ENCODE peak calls at places on chromosomes 4 and X, in eight cellular contexts. D is lower lobe of right lung, V is Ammon's horn, N is dermis microvascular lymphatic vessel endothelial cell, O is NCI-H774, C is amniotic epithelial cell, I is frontal cortex, W is astrocyte of the spinal cord. M is an unnamed sample.

GRCh38 chrX:153580700-153581386 is 18.1 kb downstream of the CCNQ start:
- DNase-seq in D (no peak), O (no peak), I (no peak), N (no peak), C (no peak), V (no peak), W (no peak), M (no peak)

GRCh38 chrX:150449313-150449712 is 86.2 kb downstream of the MAMLD1 start:
- DNase-seq in W (no peak), N (no peak), O (no peak), D (no peak), I (no peak), V (no peak), C (no peak), M (no peak)

GRCh38 chrX:150363561-150364346 is 637 bp downstream of the MAMLD1 start:
- DNase-seq in W (peak), O (no peak), I (no peak), C (peak), N (no peak), V (peak), D (peak), M (no peak)

GRCh38 chr4:154720123-154720522 is 23.7 kb upstream of the LRAT start:
- DNase-seq in C (no peak), W (no peak), D (no peak), V (no peak), I (no peak), O (no peak), N (no peak), M (no peak)

GRCh38 chrX:131288738-131289511 is at the start of gene IGSF1:
- DNase-seq in W (peak), I (peak), V (peak), C (no peak), N (no peak), O (no peak), D (no peak), M (no peak)

GRCh38 chr4:8671712-8672290 is 79.2 kb downstream of the CPZ start:
- DNase-seq in O (no peak), C (no peak), I (no peak), V (no peak), N (no peak), D (no peak), W (no peak), M (no peak)

GRCh38 chr4:122898370-122899150 is 23.8 kb downstream of the NUDT6 start:
- DNase-seq in I (no peak), O (no peak), V (peak), C (peak), N (no peak), D (no peak), W (peak), M (no peak)

GRCh38 chr4:20074450-20074849 is 177.3 kb upstream of the SLIT2 start:
- DNase-seq in O (no peak), V (no peak), N (no peak), I (no peak), D (no peak), W (peak), C (peak), M (no peak)

GRCh38 chrX:127404156-127404555 is 584.6 kb downstream of the PRR32 start:
- DNase-seq in C (no peak), O (no peak), D (no peak), I (no peak), V (no peak), N (no peak), W (no peak), M (no peak)

GRCh38 chrX:129777218-129777768 is 2.5 kb upstream of the SASH3 start:
- DNase-seq in N (peak), W (no peak), O (no peak), D (peak), C (no peak), I (no peak), V (peak), M (no peak)

GRCh38 chr4:23070848-23071570 is 378.3 kb downstream of the GBA3 start:
- DNase-seq in W (no peak), V (no peak), D (no peak), C (no peak), I (no peak), O (no peak), N (no peak), M (no peak)

GRCh38 chrX:104098151-104098808 is 14.0 kb upstream of the ZCCHC18 start:
- DNase-seq in V (peak), I (peak), O (peak), W (peak), D (no peak), N (peak), C (peak), M (no peak)

GRCh38 chrX:133985164-133986007 is at the start of gene GPC3:
- DNase-seq in V (peak), I (peak), C (no peak), O (peak), D (peak), N (no peak), W (peak), M (peak)

M was measured in Caco-2.